ENCODE peak calls at places on chromosome 7, in nine cellular contexts. G is nucleus accumbens; N is T1000; M is activated CD8-positive, alpha-beta memory T cell treated with anti-CD3 and anti-CD28 coated beads for 48 hours; Z is head of caudate nucleus; K is tibial artery; W is C1 segment of cervical spinal cord; T is AG20443; S is M059J. O is an unnamed sample.

GRCh38 chr7:134901389-134902020 is 84.8 kb upstream of the AGBL3 start:
- DNase-seq in M (no peak), N (no peak), S (no peak), T (no peak), Z (no peak), K (no peak), W (no peak), G (no peak), O (no peak)

GRCh38 chr7:98034044-98035035 is 44.3 kb upstream of the OCM2 start:
- DNase-seq in T (peak), G (no peak), W (no peak), Z (no peak), K (no peak), S (no peak), M (no peak), N (no peak), O (no peak)

GRCh38 chr7:132410385-132410784 is 165.9 kb downstream of the PLXNA4 start:
- DNase-seq in N (no peak), Z (no peak), G (no peak), S (peak), M (no peak), T (peak), K (no peak), W (no peak), O (no peak)

GRCh38 chr7:151821226-151821625 is 55.7 kb downstream of the PRKAG2 start:
- DNase-seq in Z (no peak), N (no peak), G (no peak), T (no peak), S (no peak), M (no peak), K (no peak), W (no peak), O (no peak)

GRCh38 chr7:142391191-142391992 is 133.5 kb upstream of the PRSS58 start:
- DNase-seq in W (no peak), G (no peak), S (peak), K (no peak), T (no peak), Z (peak), M (no peak), N (no peak), O (no peak)

GRCh38 chr7:100584677-100585510 is 1.0 kb downstream of the LRCH4 start:
- DNase-seq in W (no peak), M (no peak), G (no peak), S (peak), Z (no peak), T (peak), N (no peak), K (no peak), O (no peak)

GRCh38 chr7:101377189-101377736 is 14.6 kb downstream of the COL26A1 start:
- DNase-seq in Z (no peak), N (no peak), S (peak), K (no peak), M (no peak), G (no peak), W (no peak), T (no peak), O (no peak)

GRCh38 chr7:66754541-66754940 is 14.0 kb downstream of the RABGEF1 start:
- DNase-seq in W (no peak), G (no peak), S (no peak), M (no peak), N (no peak), K (no peak), Z (no peak), T (no peak), O (no peak)

GRCh38 chr7:507623-508305 is 11.9 kb downstream of the PDGFA start:
- DNase-seq in T (no peak), S (no peak), Z (no peak), M (no peak), W (no peak), G (no peak), K (peak), N (no peak), O (no peak)

GRCh38 chr7:23696916-23697441 is 13.0 kb upstream of the STK31 start:
- DNase-seq in M (no peak), W (no peak), G (no peak), N (no peak), T (peak), K (peak), Z (no peak), S (peak), O (no peak)